ENCODE peak calls at places on chromosomes 11 and 22, in five cellular contexts. O, Q, S, R and M are unnamed samples.

GRCh38 chr11:112835556-112835955 is 125.7 kb upstream of the NCAM1 start:
- DNase-seq in O (no peak), Q (no peak), S (no peak), R (no peak), M (no peak)

GRCh38 chr22:37340331-37341262 is 58.3 kb downstream of the CYTH4 start:
- DNase-seq in O (no peak), Q (peak), S (no peak), R (no peak), M (peak)

GRCh38 chr11:62567018-62567633 is 6.6 kb downstream of the EEF1G start:
- DNase-seq in O (peak), Q (no peak), S (no peak), R (no peak), M (no peak)

GRCh38 chr11:129375731-129376657 is at the start of gene BARX2:
- DNase-seq in O (no peak), Q (peak), S (peak), R (peak), M (no peak)

GRCh38 chr22:38415046-38415445 is 40.0 kb downstream of the KCNJ4 start:
- DNase-seq in O (no peak), Q (no peak), S (no peak), R (no peak), M (no peak)

GRCh38 chr22:22855617-22856308 is 31.9 kb upstream of the IGLL5 start:
- DNase-seq in O (peak), Q (no peak), S (no peak), R (no peak), M (no peak)

GRCh38 chr11:37687130-37687529 is 1089.1 kb upstream of the RAG2 start:
- DNase-seq in O (no peak), Q (no peak), S (no peak), R (no peak), M (no peak)

GRCh38 chr11:34809191-34810106 is 106.7 kb downstream of the APIP start:
- DNase-seq in O (no peak), Q (no peak), S (peak), R (peak), M (no peak)

GRCh38 chr22:17411213-17411612 is 42.0 kb downstream of the CECR2 start:
- DNase-seq in O (no peak), Q (no peak), S (no peak), R (no peak), M (peak)

GRCh38 chr22:47167056-47167455 is 404.6 kb downstream of the TBC1D22A start:
- DNase-seq in O (no peak), Q (peak), S (no peak), R (no peak), M (no peak)

GRCh38 chr11:2142300-2142759 is 3.1 kb upstream of the IGF2 start:
- DNase-seq in O (no peak), Q (no peak), S (peak), R (peak), M (no peak)

GRCh38 chr11:27210509-27210908 is 152.5 kb downstream of the CCDC34 start:
- DNase-seq in O (no peak), Q (peak), S (no peak), R (no peak), M (no peak)

GRCh38 chr11:66529655-66530054 is 16.2 kb downstream of the ZDHHC24 start:
- DNase-seq in O (no peak), Q (no peak), S (no peak), R (no peak), M (no peak)

GRCh38 chr22:50271011-50271394 is 823 bp upstream of the MAPK11 start:
- DNase-seq in O (no peak), Q (no peak), S (no peak), R (no peak), M (no peak)

GRCh38 chr11:60951611-60951908 is 416 bp downstream of the SLC15A3 start:
- DNase-seq in O (peak), Q (no peak), S (no peak), R (no peak), M (no peak)